ENCODE peak calls at places on chromosome 7, in ten cellular contexts. One of them, this sample, is unnamed. For H3K4me1, the result is how much of the 10 kb centered on the place peaks cover.

GRCh38 chr7:6453737-6454136 is 6.0 kb upstream of the DAGLB start:
- DNase-seq in heart right ventricle: no peak
- DNase-seq in tibial artery: no peak
- DNase-seq in transverse colon: no peak
- DNase-seq in colonic mucosa: no peak
- DNase-seq in CD8-positive, alpha-beta T cell: no peak
- DNase-seq in neural progenitor cell: no peak
- DNase-seq in foreskin keratinocyte: peak
- DNase-seq in tibial nerve: no peak
- DNase-seq in H1: no peak
- DNase-seq in this sample: no peak

GRCh38 chr7:116859323-116859722 is 3.1 kb upstream of the CAPZA2 start:
- DNase-seq in CD8-positive, alpha-beta T cell: no peak
- DNase-seq in foreskin keratinocyte: peak
- DNase-seq in neural progenitor cell: no peak
- DNase-seq in H1: no peak
- DNase-seq in tibial nerve: no peak
- DNase-seq in heart right ventricle: no peak
- DNase-seq in tibial artery: no peak
- DNase-seq in transverse colon: no peak
- DNase-seq in colonic mucosa: no peak
- DNase-seq in this sample: no peak

GRCh38 chr7:134155220-134155619 is 28.1 kb downstream of the LRGUK start:
- DNase-seq in CD8-positive, alpha-beta T cell: no peak
- DNase-seq in transverse colon: no peak
- DNase-seq in tibial artery: no peak
- DNase-seq in neural progenitor cell: no peak
- DNase-seq in heart right ventricle: no peak
- DNase-seq in foreskin keratinocyte: no peak
- DNase-seq in colonic mucosa: no peak
- DNase-seq in tibial nerve: no peak
- DNase-seq in H1: no peak
- DNase-seq in this sample: no peak

GRCh38 chr7:97187067-97187466 is 69.6 kb downstream of the SDHAF3 start:
- DNase-seq in heart right ventricle: no peak
- DNase-seq in tibial artery: no peak
- DNase-seq in tibial nerve: no peak
- DNase-seq in foreskin keratinocyte: no peak
- DNase-seq in colonic mucosa: no peak
- DNase-seq in H1: no peak
- DNase-seq in CD8-positive, alpha-beta T cell: no peak
- DNase-seq in transverse colon: no peak
- DNase-seq in neural progenitor cell: no peak
- DNase-seq in this sample: no peak

GRCh38 chr7:32496052-32496813 is 944 bp downstream of the AVL9 start:
- DNase-seq in CD8-positive, alpha-beta T cell: no peak
- DNase-seq in foreskin keratinocyte: no peak
- DNase-seq in transverse colon: no peak
- DNase-seq in neural progenitor cell: no peak
- DNase-seq in colonic mucosa: no peak
- DNase-seq in heart right ventricle: no peak
- DNase-seq in tibial nerve: no peak
- DNase-seq in tibial artery: no peak
- DNase-seq in H1: no peak
- DNase-seq in this sample: no peak

GRCh38 chr7:89027781-89028180 is 232.2 kb upstream of the TEX47 start:
- DNase-seq in H1: no peak
- DNase-seq in tibial artery: no peak
- DNase-seq in transverse colon: no peak
- DNase-seq in foreskin keratinocyte: no peak
- DNase-seq in heart right ventricle: no peak
- DNase-seq in colonic mucosa: no peak
- DNase-seq in neural progenitor cell: no peak
- DNase-seq in tibial nerve: no peak
- DNase-seq in CD8-positive, alpha-beta T cell: no peak
- DNase-seq in this sample: no peak

GRCh38 chr7:116561697-116562483 is 37.1 kb downstream of the CAV1 start:
- DNase-seq in tibial nerve: no peak
- DNase-seq in tibial artery: peak
- DNase-seq in H1: no peak
- DNase-seq in colonic mucosa: no peak
- DNase-seq in neural progenitor cell: no peak
- DNase-seq in transverse colon: no peak
- DNase-seq in foreskin keratinocyte: no peak
- DNase-seq in heart right ventricle: no peak
- DNase-seq in CD8-positive, alpha-beta T cell: no peak
- DNase-seq in this sample: no peak

GRCh38 chr7:17640730-17641377 is 299.4 kb downstream of the SNX13 start:
- DNase-seq in tibial artery: no peak
- DNase-seq in tibial nerve: peak
- DNase-seq in CD8-positive, alpha-beta T cell: no peak
- DNase-seq in neural progenitor cell: peak
- DNase-seq in colonic mucosa: peak
- DNase-seq in transverse colon: no peak
- DNase-seq in H1: no peak
- DNase-seq in foreskin keratinocyte: no peak
- DNase-seq in heart right ventricle: no peak
- DNase-seq in this sample: no peak

GRCh38 chr7:89623018-89623672 is 531.1 kb upstream of the STEAP1 start:
- DNase-seq in colonic mucosa: no peak
- DNase-seq in neural progenitor cell: peak
- DNase-seq in tibial nerve: peak
- DNase-seq in transverse colon: no peak
- DNase-seq in foreskin keratinocyte: peak
- DNase-seq in CD8-positive, alpha-beta T cell: no peak
- DNase-seq in H1: no peak
- DNase-seq in tibial artery: no peak
- DNase-seq in heart right ventricle: no peak
- DNase-seq in this sample: no peak

GRCh38 chr7:35550831-35551230 is 144.1 kb downstream of the HERPUD2 start:
- DNase-seq in H1: no peak
- DNase-seq in tibial artery: no peak
- DNase-seq in heart right ventricle: no peak
- DNase-seq in foreskin keratinocyte: no peak
- DNase-seq in tibial nerve: no peak
- DNase-seq in transverse colon: no peak
- DNase-seq in colonic mucosa: no peak
- DNase-seq in CD8-positive, alpha-beta T cell: no peak
- DNase-seq in neural progenitor cell: no peak
- DNase-seq in this sample: no peak

GRCh38 chr7:143965280-143965679 is 10.6 kb downstream of the OR2F1 start:
- DNase-seq in neural progenitor cell: no peak
- DNase-seq in tibial nerve: no peak
- DNase-seq in H1: no peak
- DNase-seq in colonic mucosa: no peak
- DNase-seq in CD8-positive, alpha-beta T cell: no peak
- DNase-seq in transverse colon: no peak
- DNase-seq in tibial artery: no peak
- DNase-seq in heart right ventricle: no peak
- DNase-seq in foreskin keratinocyte: no peak
- DNase-seq in this sample: no peak

DNA sequence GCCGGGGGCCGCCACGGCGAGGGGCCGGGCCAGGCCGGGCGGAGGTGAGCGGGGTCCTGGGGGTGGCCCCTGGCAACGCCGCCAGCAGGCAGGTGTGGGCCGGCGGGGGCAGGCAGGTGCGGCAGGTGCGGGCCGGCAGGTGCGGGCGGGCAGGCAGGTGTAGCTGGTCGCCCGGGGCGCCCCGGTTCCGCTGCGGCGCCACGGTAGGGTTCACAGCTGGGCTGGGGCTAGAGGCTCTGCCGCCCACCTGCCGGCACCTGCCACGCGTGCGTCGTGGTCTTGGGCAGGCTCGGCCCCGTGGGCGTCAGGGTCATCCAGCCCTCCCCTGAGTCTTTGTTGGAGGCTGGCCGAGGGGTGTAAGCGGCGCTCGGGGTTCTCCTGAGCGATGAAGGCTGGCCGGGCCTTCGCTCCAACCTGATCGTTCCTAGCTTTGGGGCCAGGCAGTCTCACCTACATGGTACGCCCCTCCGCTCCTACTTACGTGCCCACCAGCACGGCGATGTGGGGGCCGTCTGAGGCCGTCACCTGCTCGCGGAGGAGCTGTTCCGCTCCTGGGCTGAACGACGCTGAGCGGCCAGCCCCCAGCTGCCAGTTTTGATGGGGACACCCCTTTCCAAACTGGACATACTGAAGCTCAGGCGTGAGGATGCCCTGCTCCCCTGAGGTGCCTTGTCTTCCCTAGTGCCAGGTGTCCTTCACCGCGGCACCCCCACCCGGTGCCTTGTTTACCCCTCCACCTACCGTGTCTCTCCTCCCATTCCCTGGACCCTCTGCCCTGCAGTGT is 493 bp downstream of the ZMIZ2 start:
- DNase-seq in heart right ventricle: no peak
- DNase-seq in CD8-positive, alpha-beta T cell: no peak
- DNase-seq in foreskin keratinocyte: no peak
- DNase-seq in tibial nerve: no peak
- DNase-seq in tibial artery: no peak
- DNase-seq in H1: no peak
- DNase-seq in colonic mucosa: no peak
- DNase-seq in neural progenitor cell: peak
- DNase-seq in transverse colon: no peak
- DNase-seq in this sample: no peak
- H3K4me1 ChIP-seq in heart right ventricle: under half
- H3K4me1 ChIP-seq in CD8-positive, alpha-beta T cell: under half
- H3K4me1 ChIP-seq in foreskin keratinocyte: under half
- H3K4me1 ChIP-seq in tibial nerve: under half
- H3K4me1 ChIP-seq in tibial artery: under half
- H3K4me1 ChIP-seq in H1: under half
- H3K4me1 ChIP-seq in colonic mucosa: under half
- H3K4me1 ChIP-seq in neural progenitor cell: under half
- H3K4me1 ChIP-seq in transverse colon: under half
- H3K4me1 ChIP-seq in this sample: half or more

GRCh38 chr7:55046582-55047347 is 27.9 kb downstream of the EGFR start:
- DNase-seq in colonic mucosa: peak
- DNase-seq in foreskin keratinocyte: no peak
- DNase-seq in transverse colon: peak
- DNase-seq in CD8-positive, alpha-beta T cell: no peak
- DNase-seq in heart right ventricle: no peak
- DNase-seq in tibial artery: no peak
- DNase-seq in neural progenitor cell: no peak
- DNase-seq in H1: no peak
- DNase-seq in tibial nerve: no peak
- DNase-seq in this sample: no peak

GRCh38 chr7:55048221-55048859 is 29.5 kb downstream of the EGFR start:
- DNase-seq in colonic mucosa: peak
- DNase-seq in tibial nerve: peak
- DNase-seq in foreskin keratinocyte: no peak
- DNase-seq in CD8-positive, alpha-beta T cell: no peak
- DNase-seq in neural progenitor cell: no peak
- DNase-seq in H1: no peak
- DNase-seq in heart right ventricle: no peak
- DNase-seq in transverse colon: no peak
- DNase-seq in tibial artery: no peak
- DNase-seq in this sample: no peak

GRCh38 chr7:55044318-55044717 is 25.5 kb downstream of the EGFR start:
- DNase-seq in foreskin keratinocyte: no peak
- DNase-seq in heart right ventricle: no peak
- DNase-seq in tibial artery: no peak
- DNase-seq in H1: no peak
- DNase-seq in neural progenitor cell: no peak
- DNase-seq in tibial nerve: no peak
- DNase-seq in transverse colon: no peak
- DNase-seq in colonic mucosa: no peak
- DNase-seq in CD8-positive, alpha-beta T cell: no peak
- DNase-seq in this sample: no peak

GRCh38 chr7:55043691-55044090 is 24.9 kb downstream of the EGFR start:
- DNase-seq in neural progenitor cell: no peak
- DNase-seq in H1: no peak
- DNase-seq in colonic mucosa: no peak
- DNase-seq in transverse colon: no peak
- DNase-seq in heart right ventricle: no peak
- DNase-seq in tibial artery: no peak
- DNase-seq in CD8-positive, alpha-beta T cell: no peak
- DNase-seq in foreskin keratinocyte: peak
- DNase-seq in tibial nerve: no peak
- DNase-seq in this sample: no peak

GRCh38 chr7:55044791-55045190 is 26.0 kb downstream of the EGFR start:
- DNase-seq in CD8-positive, alpha-beta T cell: no peak
- DNase-seq in tibial nerve: no peak
- DNase-seq in colonic mucosa: no peak
- DNase-seq in foreskin keratinocyte: no peak
- DNase-seq in tibial artery: no peak
- DNase-seq in heart right ventricle: no peak
- DNase-seq in H1: no peak
- DNase-seq in transverse colon: no peak
- DNase-seq in neural progenitor cell: no peak
- DNase-seq in this sample: no peak
- H3K4me1 ChIP-seq in CD8-positive, alpha-beta T cell: under half
- H3K4me1 ChIP-seq in tibial nerve: under half
- H3K4me1 ChIP-seq in colonic mucosa: under half
- H3K4me1 ChIP-seq in foreskin keratinocyte: under half
- H3K4me1 ChIP-seq in tibial artery: under half
- H3K4me1 ChIP-seq in heart right ventricle: under half
- H3K4me1 ChIP-seq in H1: under half
- H3K4me1 ChIP-seq in transverse colon: half or more
- H3K4me1 ChIP-seq in neural progenitor cell: under half
- H3K4me1 ChIP-seq in this sample: under half

GRCh38 chr7:39954694-39955093 is 4.6 kb downstream of the CDK13 start:
- DNase-seq in heart right ventricle: no peak
- DNase-seq in foreskin keratinocyte: no peak
- DNase-seq in colonic mucosa: no peak
- DNase-seq in tibial artery: no peak
- DNase-seq in transverse colon: no peak
- DNase-seq in CD8-positive, alpha-beta T cell: no peak
- DNase-seq in tibial nerve: no peak
- DNase-seq in H1: no peak
- DNase-seq in neural progenitor cell: no peak
- DNase-seq in this sample: no peak
- H3K4me1 ChIP-seq in heart right ventricle: half or more
- H3K4me1 ChIP-seq in foreskin keratinocyte: under half
- H3K4me1 ChIP-seq in colonic mucosa: under half
- H3K4me1 ChIP-seq in tibial artery: under half
- H3K4me1 ChIP-seq in transverse colon: half or more
- H3K4me1 ChIP-seq in CD8-positive, alpha-beta T cell: half or more
- H3K4me1 ChIP-seq in tibial nerve: half or more
- H3K4me1 ChIP-seq in H1: under half
- H3K4me1 ChIP-seq in neural progenitor cell: under half
- H3K4me1 ChIP-seq in this sample: half or more

GRCh38 chr7:50660040-50660829 is 95.0 kb upstream of the DDC start:
- DNase-seq in H1: no peak
- DNase-seq in heart right ventricle: no peak
- DNase-seq in colonic mucosa: no peak
- DNase-seq in neural progenitor cell: no peak
- DNase-seq in tibial artery: no peak
- DNase-seq in transverse colon: peak
- DNase-seq in tibial nerve: no peak
- DNase-seq in CD8-positive, alpha-beta T cell: peak
- DNase-seq in foreskin keratinocyte: no peak
- DNase-seq in this sample: no peak
- H3K4me1 ChIP-seq in H1: under half
- H3K4me1 ChIP-seq in heart right ventricle: half or more
- H3K4me1 ChIP-seq in colonic mucosa: under half
- H3K4me1 ChIP-seq in neural progenitor cell: under half
- H3K4me1 ChIP-seq in tibial artery: under half
- H3K4me1 ChIP-seq in transverse colon: under half
- H3K4me1 ChIP-seq in tibial nerve: under half
- H3K4me1 ChIP-seq in CD8-positive, alpha-beta T cell: under half
- H3K4me1 ChIP-seq in foreskin keratinocyte: under half
- H3K4me1 ChIP-seq in this sample: half or more

GRCh38 chr7:105811189-105811847 is 65.1 kb downstream of the ATXN7L1 start:
- DNase-seq in heart right ventricle: no peak
- DNase-seq in CD8-positive, alpha-beta T cell: no peak
- DNase-seq in foreskin keratinocyte: no peak
- DNase-seq in colonic mucosa: no peak
- DNase-seq in transverse colon: no peak
- DNase-seq in H1: no peak
- DNase-seq in neural progenitor cell: no peak
- DNase-seq in tibial artery: no peak
- DNase-seq in tibial nerve: no peak
- DNase-seq in this sample: no peak
- H3K4me1 ChIP-seq in heart right ventricle: under half
- H3K4me1 ChIP-seq in CD8-positive, alpha-beta T cell: under half
- H3K4me1 ChIP-seq in foreskin keratinocyte: under half
- H3K4me1 ChIP-seq in colonic mucosa: under half
- H3K4me1 ChIP-seq in transverse colon: under half
- H3K4me1 ChIP-seq in H1: under half
- H3K4me1 ChIP-seq in neural progenitor cell: under half
- H3K4me1 ChIP-seq in tibial artery: under half
- H3K4me1 ChIP-seq in tibial nerve: under half
- H3K4me1 ChIP-seq in this sample: under half